ENCODE peak calls at places on chromosomes 16 and 17, in nine cellular contexts. L, Z, V, O, K, S, E, H and J are unnamed samples.

GRCh38 chr17:19288453-19288852 is 51.3 kb downstream of the EPN2 start:
- DNase-seq in L (no peak), Z (no peak), V (no peak), O (no peak), K (peak), S (no peak), E (no peak), H (peak), J (peak)

GRCh38 chr16:28556914-28557320 is 3.2 kb downstream of the SGF29 start:
- DNase-seq in L (no peak), Z (no peak), V (no peak), O (no peak), K (no peak), S (no peak), E (no peak), H (no peak), J (no peak)

GRCh38 chr16:84368327-84368996 is at the start of gene ATP2C2:
- DNase-seq in L (peak), Z (no peak), V (no peak), O (no peak), K (peak), S (peak), E (no peak), H (peak), J (peak)

GRCh38 chr17:33964344-33964979 is 290.6 kb upstream of the CCL2 start:
- DNase-seq in L (no peak), Z (no peak), V (no peak), O (no peak), K (peak), S (no peak), E (no peak), H (no peak), J (peak)

GRCh38 chr16:3207086-3207953 is 19.3 kb downstream of the OR1F1 start:
- DNase-seq in L (no peak), Z (no peak), V (no peak), O (no peak), K (no peak), S (no peak), E (no peak), H (no peak), J (no peak)

GRCh38 chr16:813204-813915 is 12.8 kb upstream of the GNG13 start:
- DNase-seq in L (peak), Z (peak), V (peak), O (no peak), K (peak), S (no peak), E (peak), H (peak), J (peak)

GRCh38 chr16:54926166-54926838 is 4.4 kb upstream of the IRX5 start:
- DNase-seq in L (no peak), Z (no peak), V (no peak), O (no peak), K (no peak), S (no peak), E (peak), H (no peak), J (no peak)

GRCh38 chr16:1550696-1551095 is 17.2 kb downstream of the TMEM204 start:
- DNase-seq in L (no peak), Z (no peak), V (no peak), O (no peak), K (no peak), S (no peak), E (no peak), H (no peak), J (no peak)

GRCh38 chr17:40346768-40347154 is 17.8 kb downstream of the GJD3 start:
- DNase-seq in L (no peak), Z (no peak), V (no peak), O (no peak), K (no peak), S (no peak), E (no peak), H (no peak), J (no peak)

GRCh38 chr17:13943859-13944258 is 125.4 kb upstream of the COX10 start:
- DNase-seq in L (no peak), Z (no peak), V (no peak), O (no peak), K (no peak), S (no peak), E (no peak), H (no peak), J (no peak)

GRCh38 chr16:57284952-57285263 is 436 bp upstream of the PLLP start:
- DNase-seq in L (no peak), Z (no peak), V (no peak), O (no peak), K (peak), S (no peak), E (no peak), H (no peak), J (no peak)

GRCh38 chr17:78709119-78709681 is 72.9 kb downstream of the CYTH1 start:
- DNase-seq in L (no peak), Z (no peak), V (no peak), O (no peak), K (no peak), S (peak), E (no peak), H (no peak), J (no peak)

GRCh38 chr16:87856796-87857228 is 12.5 kb downstream of the SLC7A5 start:
- DNase-seq in L (no peak), Z (no peak), V (no peak), O (no peak), K (no peak), S (no peak), E (no peak), H (no peak), J (no peak)

GRCh38 chr17:82013772-82014321 is 8.8 kb downstream of the CENPX start:
- DNase-seq in L (no peak), Z (no peak), V (peak), O (no peak), K (no peak), S (no peak), E (no peak), H (no peak), J (no peak)

GRCh38 chr17:37759014-37759637 is 14.3 kb upstream of the HNF1B start:
- DNase-seq in L (no peak), Z (no peak), V (no peak), O (no peak), K (no peak), S (no peak), E (no peak), H (no peak), J (no peak)

GRCh38 chr17:46814446-46814845 is 4.0 kb downstream of the WNT3 start:
- DNase-seq in L (no peak), Z (no peak), V (no peak), O (no peak), K (peak), S (no peak), E (no peak), H (no peak), J (no peak)

GRCh38 chr17:36092228-36092627 is 2.3 kb upstream of the CCL3 start:
- DNase-seq in L (no peak), Z (no peak), V (no peak), O (no peak), K (peak), S (no peak), E (no peak), H (no peak), J (no peak)

GRCh38 chr16:4358831-4359561 is 7.9 kb upstream of the PAM16 start:
- DNase-seq in L (peak), Z (peak), V (peak), O (no peak), K (peak), S (peak), E (no peak), H (peak), J (peak)

GRCh38 chr17:77320046-77320445 is 179.3 kb downstream of the SEC14L1 start:
- DNase-seq in L (peak), Z (peak), V (no peak), O (no peak), K (peak), S (no peak), E (peak), H (no peak), J (no peak)

GRCh38 chr16:79037429-79038373 is 562.8 kb downstream of the MAF start:
- DNase-seq in L (no peak), Z (no peak), V (no peak), O (no peak), K (no peak), S (peak), E (no peak), H (no peak), J (no peak)

GRCh38 chr17:50205111-50205821 is 3.8 kb upstream of the COL1A1 start:
- DNase-seq in L (no peak), Z (peak), V (peak), O (no peak), K (no peak), S (no peak), E (peak), H (no peak), J (no peak)

GRCh38 chr17:83109793-83110645 is 30.6 kb downstream of the METRNL start:
- DNase-seq in L (no peak), Z (peak), V (peak), O (peak), K (no peak), S (peak), E (peak), H (peak), J (no peak)

GRCh38 chr17:82338858-82339633 is 5.5 kb upstream of the SECTM1 start:
- DNase-seq in L (no peak), Z (peak), V (no peak), O (peak), K (no peak), S (peak), E (peak), H (no peak), J (peak)

GRCh38 chr17:2170023-2170422 is 115.1 kb downstream of the HIC1 start:
- DNase-seq in L (no peak), Z (no peak), V (no peak), O (no peak), K (peak), S (no peak), E (no peak), H (no peak), J (peak)

GRCh38 chr16:69566437-69567030 is 768 bp downstream of the NFAT5 start:
- DNase-seq in L (no peak), Z (peak), V (peak), O (no peak), K (peak), S (peak), E (peak), H (peak), J (peak)

GRCh38 chr17:1607971-1608320 is 20.7 kb downstream of the SLC43A2 start:
- DNase-seq in L (no peak), Z (no peak), V (no peak), O (no peak), K (no peak), S (no peak), E (no peak), H (no peak), J (peak)

GRCh38 chr17:5211458-5211857 is 19.8 kb upstream of the ZNF594 start:
- DNase-seq in L (no peak), Z (no peak), V (no peak), O (no peak), K (no peak), S (no peak), E (no peak), H (no peak), J (no peak)

GRCh38 chr17:82275326-82275725 is 1.8 kb upstream of the CSNK1D start:
- DNase-seq in L (no peak), Z (no peak), V (no peak), O (no peak), K (no peak), S (no peak), E (no peak), H (no peak), J (no peak)

GRCh38 chr16:87581867-87582220 is 20.5 kb upstream of the JPH3 start:
- DNase-seq in L (no peak), Z (peak), V (peak), O (peak), K (no peak), S (peak), E (peak), H (no peak), J (no peak)

GRCh38 chr16:17939723-17940122 is 396.8 kb downstream of the NPIPA8 start:
- DNase-seq in L (no peak), Z (no peak), V (no peak), O (no peak), K (no peak), S (no peak), E (no peak), H (no peak), J (no peak)

GRCh38 chr17:78933025-78933958 is 8.1 kb upstream of the TIMP2 start:
- DNase-seq in L (no peak), Z (peak), V (peak), O (peak), K (peak), S (peak), E (peak), H (no peak), J (no peak)

GRCh38 chr17:7046127-7046724 is 2.3 kb upstream of the SLC16A11 start:
- DNase-seq in L (peak), Z (no peak), V (no peak), O (no peak), K (peak), S (peak), E (no peak), H (peak), J (peak)
- TF ChIP-seq CTCF in L (no peak), Z (no peak), V (no peak), O (no peak), K (no peak), S (no peak), E (no peak), H (no peak), J (no peak)

GRCh38 chr17:80364091-80364691 is 50.8 kb upstream of the ENDOV start:
- DNase-seq in L (peak), Z (no peak), V (no peak), O (no peak), K (peak), S (no peak), E (peak), H (peak), J (peak)
- TF ChIP-seq CTCF in L (peak), Z (peak), V (peak), O (peak), K (peak), S (no peak), E (peak), H (peak), J (peak)

GRCh38 chr17:74245145-74245817 is 28.8 kb upstream of the DNAI2 start:
- DNase-seq in L (no peak), Z (no peak), V (no peak), O (no peak), K (peak), S (no peak), E (no peak), H (peak), J (peak)
- TF ChIP-seq CTCF in L (no peak), Z (no peak), V (no peak), O (no peak), K (peak), S (no peak), E (no peak), H (no peak), J (peak)

GRCh38 chr17:64216385-64217248 is 46.4 kb downstream of the TEX2 start:
- DNase-seq in L (no peak), Z (peak), V (peak), O (no peak), K (peak), S (peak), E (peak), H (no peak), J (peak)
- TF ChIP-seq CTCF in L (no peak), Z (no peak), V (peak), O (peak), K (peak), S (no peak), E (no peak), H (peak), J (peak)

DNA sequence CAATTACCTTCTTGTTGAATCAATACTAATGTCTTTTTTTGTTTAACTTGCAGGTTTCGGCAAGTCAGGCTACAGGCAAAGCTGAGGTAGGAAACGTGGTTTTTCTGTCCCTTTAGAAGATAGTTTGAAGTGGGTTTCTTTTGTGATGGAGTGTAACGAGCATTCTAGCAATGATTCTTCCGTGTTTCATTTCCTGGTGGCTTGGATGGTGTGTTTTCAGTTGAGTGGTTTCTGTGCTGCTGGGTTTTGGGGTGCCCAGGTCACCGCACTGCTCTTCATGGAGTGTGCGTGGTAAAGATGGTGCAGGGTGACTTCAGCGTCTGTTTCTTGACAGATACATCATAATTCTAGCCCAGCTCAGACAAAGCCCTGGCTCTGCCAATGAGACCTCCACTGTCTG is 769.7 kb upstream of the EEF2KMT start:
- DNase-seq in L (no peak), Z (no peak), V (no peak), O (no peak), K (no peak), S (no peak), E (no peak), H (no peak), J (no peak)
- TF ChIP-seq CTCF in L (no peak), Z (no peak), V (no peak), O (no peak), K (no peak), S (no peak), E (no peak), H (no peak), J (no peak)

DNA sequence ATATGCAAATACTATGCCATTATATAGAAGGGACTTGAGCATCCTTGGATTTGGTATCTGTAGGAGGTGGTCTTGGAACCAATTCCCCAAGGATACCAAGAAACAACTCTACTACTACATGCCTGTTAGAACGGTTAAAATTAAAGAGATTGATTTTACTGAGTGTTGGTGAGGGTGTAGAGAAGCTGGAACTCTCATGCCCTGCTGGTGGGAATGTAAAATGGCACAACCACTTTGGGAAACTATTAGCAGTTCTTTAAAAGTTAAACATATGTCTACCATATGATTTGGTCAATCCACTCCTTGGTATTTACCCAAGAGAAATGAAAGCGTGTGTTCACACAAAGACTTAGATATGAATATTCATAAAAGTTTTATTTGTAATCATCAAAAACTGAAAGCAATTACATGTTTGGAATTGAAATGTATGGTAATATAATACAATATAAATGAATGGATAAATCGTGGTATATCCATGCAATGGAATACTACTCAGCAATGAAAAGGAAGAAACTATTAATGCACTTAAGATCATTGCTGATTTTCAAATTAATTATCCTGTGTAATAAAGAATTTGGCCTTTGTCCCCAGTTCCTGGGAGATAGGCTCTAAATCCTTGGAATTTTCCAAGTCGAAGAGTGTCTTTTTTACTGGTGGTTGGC is 7.8 kb downstream of the MFSD6L start:
- DNase-seq in L (no peak), Z (no peak), V (no peak), O (no peak), K (peak), S (no peak), E (no peak), H (no peak), J (no peak)
- TF ChIP-seq CTCF in L (no peak), Z (peak), V (no peak), O (peak), K (peak), S (no peak), E (no peak), H (peak), J (peak)